ENCODE peak calls at places on chromosomes 12 and 14, in eight cellular contexts. A, W, G, P, B, V, K and X are unnamed samples.
A peak's percentile ranks its signal among the peaks of the same experiment; 100 is the strongest.

GRCh38 chr12:47032644-47033043 is 46.8 kb upstream of the PCED1B start:
- DNase-seq in A (no peak), W (peak; percentile 74), G (no peak), P (no peak), B (no peak), V (peak; percentile 57), K (peak; percentile 44), X (no peak)

GRCh38 chr12:121649819-121650353 is 19.6 kb downstream of the MORN3 start:
- DNase-seq in A (no peak), W (no peak), G (no peak), P (no peak), B (peak; percentile 58), V (no peak), K (no peak), X (no peak)

GRCh38 chr14:95023886-95024285 is 133.4 kb downstream of the DICER1 start:
- DNase-seq in A (no peak), W (peak; percentile 7), G (no peak), P (no peak), B (no peak), V (no peak), K (no peak), X (no peak)

GRCh38 chr12:21149849-21150248 is 18.9 kb downstream of the SLCO1B1 start:
- DNase-seq in A (no peak), W (no peak), G (no peak), P (no peak), B (no peak), V (no peak), K (no peak), X (no peak)

GRCh38 chr12:133057446-133057845 is 20.1 kb downstream of the ZNF84 start:
- DNase-seq in A (no peak), W (peak; percentile 10), G (no peak), P (no peak), B (no peak), V (no peak), K (no peak), X (no peak)

GRCh38 chr12:42213954-42214426 is 24.1 kb downstream of the YAF2 start:
- DNase-seq in A (no peak), W (peak; percentile 81), G (no peak), P (no peak), B (no peak), V (no peak), K (no peak), X (peak; percentile 12)

GRCh38 chr14:55684956-55685584 is 105.1 kb downstream of the KTN1 start:
- DNase-seq in A (no peak), W (no peak), G (no peak), P (no peak), B (no peak), V (no peak), K (no peak), X (no peak)

GRCh38 chr12:14974633-14975032 is 1.8 kb downstream of the PDE6H start:
- DNase-seq in A (no peak), W (no peak), G (no peak), P (no peak), B (no peak), V (no peak), K (no peak), X (no peak)

GRCh38 chr14:51828017-51828797 is 32.2 kb upstream of the GNG2 start:
- DNase-seq in A (no peak), W (peak; percentile 67), G (peak; percentile 54), P (peak; percentile 69), B (peak; percentile 82), V (no peak), K (peak; percentile 77), X (peak; percentile 34)

GRCh38 chr12:85804663-85805062 is 31.5 kb downstream of the RASSF9 start:
- DNase-seq in A (no peak), W (peak; percentile 82), G (no peak), P (no peak), B (no peak), V (no peak), K (peak; percentile 1), X (no peak)

GRCh38 chr12:5160827-5161226 is 117.1 kb downstream of the KCNA5 start:
- DNase-seq in A (no peak), W (no peak), G (no peak), P (no peak), B (no peak), V (no peak), K (no peak), X (no peak)

GRCh38 chr12:104181313-104181712 is 34.3 kb upstream of the TXNRD1 start:
- DNase-seq in A (no peak), W (peak; percentile 86), G (no peak), P (no peak), B (no peak), V (no peak), K (no peak), X (no peak)

GRCh38 chr12:67714648-67715047 is 66.1 kb downstream of the DYRK2 start:
- DNase-seq in A (no peak), W (peak; percentile 42), G (no peak), P (no peak), B (no peak), V (no peak), K (no peak), X (no peak)

GRCh38 chr12:112161711-112162110 is 36.4 kb downstream of the TRAFD1 start:
- DNase-seq in A (no peak), W (peak; percentile 12), G (no peak), P (no peak), B (no peak), V (no peak), K (no peak), X (no peak)

GRCh38 chr12:30047499-30048262 is 263.9 kb upstream of the TMTC1 start:
- DNase-seq in A (no peak), W (peak; percentile 58), G (no peak), P (no peak), B (no peak), V (no peak), K (no peak), X (no peak)

GRCh38 chr14:75222208-75222701 is 45.8 kb upstream of the TMED10 start:
- DNase-seq in A (no peak), W (peak; percentile 99), G (no peak), P (no peak), B (no peak), V (peak; percentile 45), K (peak; percentile 62), X (no peak)